ENCODE peak calls at places on chromosomes 4 and X, in seven cellular contexts. P is epithelial cell of esophagus, Y is choroid plexus epithelial cell, G is endothelial cell, H is GM13977, B is fibroblast of mammary gland, T is activated B cell treated with CpG ODN at 0.5 μM for 24 hours. E is an unnamed sample.

GRCh38 chr4:9792381-9792780 is 10.9 kb downstream of the DRD5 start:
- DNase-seq in P (peak; percentile 57), Y (no peak), G (no peak), H (no peak), B (no peak), T (no peak), E (no peak)

GRCh38 chr4:132513491-132513890 is 635.6 kb upstream of the PCDH10 start:
- DNase-seq in P (peak; percentile 12), Y (no peak), G (no peak), H (no peak), B (no peak), T (no peak), E (no peak)

GRCh38 chr4:116197317-116197809 is 888.0 kb downstream of the TRAM1L1 start:
- DNase-seq in P (no peak), Y (no peak), G (no peak), H (no peak), B (no peak), T (no peak), E (no peak)

GRCh38 chrX:2962346-2962745 is 33.2 kb upstream of the ARSD start:
- DNase-seq in P (no peak), Y (no peak), G (no peak), H (no peak), B (no peak), T (no peak), E (no peak)

GRCh38 chrX:73850124-73851013 is 287.4 kb downstream of the CHIC1 start:
- DNase-seq in P (peak; percentile 30), Y (peak; percentile 53), G (peak; percentile 7), H (peak; percentile 29), B (peak; percentile 42), T (no peak), E (no peak)

GRCh38 chr4:148067307-148067916 is 335.5 kb downstream of the ARHGAP10 start:
- DNase-seq in P (no peak), Y (no peak), G (no peak), H (no peak), B (no peak), T (no peak), E (no peak)

GRCh38 chrX:57451426-57452020 is 140.3 kb upstream of the ZXDB start:
- DNase-seq in P (no peak), Y (no peak), G (no peak), H (no peak), B (no peak), T (no peak), E (no peak)

GRCh38 chrX:53312946-53313745 is 31.8 kb upstream of the IQSEC2 start:
- DNase-seq in P (peak; percentile 45), Y (peak; percentile 60), G (peak; percentile 66), H (peak; percentile 77), B (peak; percentile 68), T (peak; percentile 23), E (no peak)

GRCh38 chr4:768076-768475 is 57.9 kb downstream of the CPLX1 start:
- DNase-seq in P (no peak), Y (no peak), G (no peak), H (no peak), B (no peak), T (no peak), E (no peak)

GRCh38 chrX:41409006-41409405 is 38.1 kb upstream of the NYX start:
- DNase-seq in P (no peak), Y (no peak), G (no peak), H (no peak), B (no peak), T (no peak), E (no peak)

GRCh38 chrX:41407816-41408215 is 39.3 kb upstream of the NYX start:
- DNase-seq in P (no peak), Y (no peak), G (no peak), H (no peak), B (no peak), T (no peak), E (no peak)

GRCh38 chrX:41408576-41408975 is 38.6 kb upstream of the NYX start:
- DNase-seq in P (no peak), Y (no peak), G (no peak), H (no peak), B (no peak), T (no peak), E (no peak)

DNA sequence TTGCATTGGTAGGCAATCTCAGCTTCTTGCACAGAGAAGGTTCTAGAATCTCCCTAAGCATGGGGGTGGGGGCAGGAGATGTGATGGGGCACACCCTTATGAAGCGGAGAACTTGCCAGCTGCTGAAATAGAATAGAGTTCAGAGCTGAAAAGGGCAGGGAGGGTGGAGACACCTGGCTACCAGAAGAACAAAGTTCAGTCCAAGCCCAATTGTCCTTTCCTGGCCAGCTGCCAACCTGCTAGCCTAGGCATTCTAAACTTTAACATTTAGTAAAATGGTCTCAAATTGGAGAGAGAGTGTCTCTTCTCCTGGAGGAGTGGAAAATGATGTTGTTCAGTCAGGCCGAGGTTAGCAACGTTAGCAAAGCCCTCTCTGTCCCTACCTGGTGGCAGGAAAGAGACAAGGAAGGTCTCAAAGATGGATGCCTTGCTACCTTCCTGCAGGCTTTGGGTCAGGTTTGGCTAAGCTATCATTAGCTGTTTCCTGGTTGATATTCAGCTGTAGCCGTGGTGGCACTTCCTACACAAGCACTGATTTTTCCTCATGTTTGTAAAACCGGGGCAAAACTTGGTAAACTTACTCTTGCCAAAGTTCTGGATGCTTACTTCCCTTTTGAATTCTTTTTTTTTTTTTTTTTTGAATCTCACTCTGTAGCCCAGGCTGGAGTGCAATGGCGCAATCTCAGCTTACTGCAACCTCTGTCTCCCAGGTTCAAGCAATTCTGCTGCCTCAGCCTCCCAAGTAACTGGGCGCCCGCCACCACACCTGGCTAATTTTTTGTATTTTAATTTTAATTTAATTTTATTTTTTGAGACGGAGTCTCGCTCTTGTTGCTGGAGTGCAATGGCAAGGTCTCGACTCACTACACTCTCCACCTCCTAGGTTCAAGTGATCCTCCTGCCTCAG is 34.6 kb upstream of the NYX start:
- DNase-seq in P (no peak), Y (no peak), G (no peak), H (no peak), B (no peak), T (no peak), E (no peak)
- TF ChIP-seq CTCF in P (no peak), Y (no peak), G (no peak), H (no peak), B (no peak), T (no peak), E (no peak)

DNA sequence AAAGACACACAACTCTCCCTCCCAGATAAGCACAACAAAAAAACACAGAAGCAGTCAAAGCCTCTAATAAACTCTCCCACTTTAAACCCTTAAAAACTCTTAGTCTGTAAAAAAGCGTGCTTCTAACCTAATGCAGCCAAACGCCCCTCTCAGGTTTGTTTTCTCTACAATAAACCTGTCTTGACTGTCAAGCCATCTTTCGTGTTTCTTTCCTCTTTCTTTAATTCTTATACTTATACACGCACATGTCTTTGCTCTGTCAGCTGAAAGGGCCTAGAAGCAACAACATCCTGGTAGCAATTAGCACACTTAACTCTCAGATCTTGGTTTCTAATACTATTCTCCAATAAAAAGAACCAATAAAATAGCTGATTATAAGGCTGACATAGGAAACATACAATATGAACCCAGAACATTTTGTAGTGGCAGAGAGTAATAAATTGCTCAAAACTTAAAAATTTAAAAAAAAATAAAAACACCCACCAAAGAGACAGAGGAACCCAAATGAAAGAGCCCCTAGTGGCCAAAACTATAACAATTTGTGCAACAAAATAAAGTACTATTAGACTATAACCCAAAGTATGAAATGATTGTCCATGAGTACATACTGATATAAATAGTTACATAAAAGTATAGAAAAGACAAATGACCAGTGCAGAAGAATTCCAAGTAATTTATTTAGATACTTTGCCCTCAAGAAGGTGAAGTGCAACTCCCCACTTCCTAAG is 440.4 kb upstream of the ADGRL3 start:
- DNase-seq in P (no peak), Y (no peak), G (no peak), H (no peak), B (no peak), T (no peak), E (no peak)
- TF ChIP-seq CTCF in P (peak; percentile 18), Y (no peak), G (peak; percentile 71), H (peak; percentile 26), B (peak; percentile 16), T (no peak), E (peak; percentile 67)

DNA sequence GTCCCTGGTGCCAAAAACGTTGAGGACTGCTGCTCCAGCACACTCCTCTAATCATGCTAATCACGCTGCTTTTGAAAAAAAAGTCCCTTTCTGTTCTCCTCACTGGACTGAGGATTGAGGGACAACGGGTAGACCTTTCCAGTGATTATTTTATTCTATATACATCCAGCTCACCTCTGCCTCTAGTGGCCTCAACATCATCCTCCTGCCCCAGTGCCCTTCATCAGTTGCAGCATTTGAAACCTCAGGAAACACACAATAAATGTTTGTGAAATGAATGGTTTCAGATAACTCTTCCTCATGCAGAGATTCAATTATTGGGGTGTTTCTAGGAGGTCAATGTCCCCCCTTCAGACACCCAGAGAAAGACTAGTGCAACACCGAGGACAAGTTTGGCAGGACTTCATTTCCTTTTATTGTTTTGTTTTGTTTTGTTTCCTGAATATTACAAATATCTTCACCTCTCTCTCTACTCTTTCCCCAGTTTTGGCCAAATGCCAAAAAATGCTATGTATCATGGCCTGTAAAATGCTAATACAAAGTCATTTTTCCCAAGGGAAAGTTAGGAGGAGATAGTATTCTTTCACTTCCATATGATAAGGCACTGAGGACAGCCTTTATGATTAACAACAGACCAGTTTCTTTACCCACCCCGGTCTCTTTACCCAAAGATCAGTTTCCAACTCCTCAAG is 460.1 kb upstream of the SLIT2 start:
- DNase-seq in P (peak; percentile 46), Y (peak; percentile 41), G (no peak), H (no peak), B (no peak), T (no peak), E (no peak)
- TF ChIP-seq CTCF in P (peak; percentile 41), Y (peak; percentile 58), G (no peak), H (no peak), B (peak; percentile 19), T (no peak), E (no peak)

GRCh38 chr4:114184901-114185300 is 205.5 kb upstream of the ARSJ start:
- DNase-seq in P (no peak), Y (no peak), G (no peak), H (no peak), B (no peak), T (no peak), E (no peak)
- TF ChIP-seq CTCF in P (no peak), Y (no peak), G (no peak), H (no peak), B (no peak), T (no peak), E (no peak)

GRCh38 chr4:53421791-53422190 is 44.4 kb downstream of the FIP1L1 start:
- DNase-seq in P (no peak), Y (no peak), G (no peak), H (no peak), B (no peak), T (no peak), E (no peak)
- TF ChIP-seq CTCF in P (no peak), Y (no peak), G (no peak), H (no peak), B (no peak), T (no peak), E (no peak)

DNA sequence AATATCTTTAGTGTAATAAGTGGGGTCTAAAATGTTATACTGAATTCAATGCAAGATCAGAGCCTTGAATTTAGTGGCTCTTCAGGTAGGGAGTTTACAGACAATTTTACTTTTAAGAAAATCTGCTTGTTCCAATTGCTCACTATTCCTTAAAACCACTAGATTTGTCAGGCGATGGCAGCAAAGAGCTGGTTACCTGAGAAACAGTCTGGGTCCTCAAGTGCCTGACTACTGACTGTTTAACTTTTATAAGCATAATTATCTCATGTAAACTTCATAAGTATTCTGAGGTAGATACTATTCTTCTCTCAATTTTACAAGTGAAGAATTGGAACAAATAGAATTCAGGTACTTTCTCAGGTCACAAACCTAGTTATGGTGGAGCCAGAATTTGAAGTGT is 84.3 kb downstream of the RRAGB start:
- DNase-seq in P (peak; percentile 4), Y (no peak), G (no peak), H (no peak), B (no peak), T (no peak), E (no peak)
- TF ChIP-seq CTCF in P (no peak), Y (no peak), G (no peak), H (no peak), B (no peak), T (no peak), E (no peak)

GRCh38 chrX:134685662-134686061 is 27.4 kb upstream of the PLAC1 start:
- DNase-seq in P (no peak), Y (peak; percentile 53), G (no peak), H (no peak), B (peak; percentile 83), T (no peak), E (no peak)
- TF ChIP-seq CTCF in P (no peak), Y (no peak), G (no peak), H (no peak), B (no peak), T (no peak), E (no peak)